ENCODE peak calls at places on chromosome 14, in nine cellular contexts. One of them, this sample, is unnamed.
A peak's percentile ranks its signal among the peaks of the same experiment; 100 is the strongest.

GRCh38 chr14:55412686-55413085 is 1.1 kb upstream of the ATG14 start:
- DNase-seq in tibial artery: no peak
- DNase-seq in fibroblast of lung: peak; percentile 43
- DNase-seq in GM23248: peak; percentile 63
- DNase-seq in right cardiac atrium: no peak
- DNase-seq in transverse colon: no peak
- DNase-seq in ascending aorta: no peak
- DNase-seq in body of pancreas: no peak
- DNase-seq in psoas muscle: no peak
- DNase-seq in this sample: peak; percentile 65

GRCh38 chr14:70665448-70666363 is 24.0 kb downstream of the TTC9 start:
- DNase-seq in tibial artery: no peak
- DNase-seq in fibroblast of lung: no peak
- DNase-seq in GM23248: peak; percentile 49
- DNase-seq in right cardiac atrium: no peak
- DNase-seq in transverse colon: peak; percentile 84
- DNase-seq in ascending aorta: no peak
- DNase-seq in body of pancreas: peak; percentile 90
- DNase-seq in psoas muscle: no peak
- DNase-seq in this sample: peak; percentile 84

GRCh38 chr14:68153275-68153674 is 333.7 kb downstream of the RAD51B start:
- DNase-seq in tibial artery: no peak
- DNase-seq in fibroblast of lung: no peak
- DNase-seq in GM23248: no peak
- DNase-seq in right cardiac atrium: no peak
- DNase-seq in transverse colon: no peak
- DNase-seq in ascending aorta: no peak
- DNase-seq in body of pancreas: no peak
- DNase-seq in psoas muscle: no peak
- DNase-seq in this sample: no peak

GRCh38 chr14:80927385-80927989 is 14.1 kb downstream of the CEP128 start:
- DNase-seq in tibial artery: no peak
- DNase-seq in fibroblast of lung: no peak
- DNase-seq in GM23248: no peak
- DNase-seq in right cardiac atrium: no peak
- DNase-seq in transverse colon: no peak
- DNase-seq in ascending aorta: no peak
- DNase-seq in body of pancreas: no peak
- DNase-seq in psoas muscle: no peak
- DNase-seq in this sample: no peak

GRCh38 chr14:65019944-65020566 is 33.4 kb downstream of the FNTB start:
- DNase-seq in tibial artery: no peak
- DNase-seq in fibroblast of lung: peak; percentile 83
- DNase-seq in GM23248: peak; percentile 84
- DNase-seq in right cardiac atrium: peak; percentile 43
- DNase-seq in transverse colon: peak; percentile 28
- DNase-seq in ascending aorta: no peak
- DNase-seq in body of pancreas: peak; percentile 65
- DNase-seq in psoas muscle: no peak
- DNase-seq in this sample: peak; percentile 56

GRCh38 chr14:31026395-31027096 is 367 bp upstream of the STRN3 start:
- DNase-seq in tibial artery: peak; percentile 99
- DNase-seq in fibroblast of lung: peak; percentile 96
- DNase-seq in GM23248: peak; percentile 98
- DNase-seq in right cardiac atrium: peak; percentile 98
- DNase-seq in transverse colon: peak; percentile 97
- DNase-seq in ascending aorta: peak; percentile 89
- DNase-seq in body of pancreas: peak; percentile 98
- DNase-seq in psoas muscle: peak; percentile 98
- DNase-seq in this sample: peak; percentile 96

GRCh38 chr14:96630281-96630680 is 128.1 kb downstream of the PAPOLA start:
- DNase-seq in tibial artery: peak; percentile 29
- DNase-seq in fibroblast of lung: no peak
- DNase-seq in GM23248: no peak
- DNase-seq in right cardiac atrium: no peak
- DNase-seq in transverse colon: peak; percentile 1
- DNase-seq in ascending aorta: no peak
- DNase-seq in body of pancreas: no peak
- DNase-seq in psoas muscle: no peak
- DNase-seq in this sample: no peak

GRCh38 chr14:75274899-75275569 is 3.6 kb upstream of the FOS start:
- DNase-seq in tibial artery: peak; percentile 82
- DNase-seq in fibroblast of lung: peak; percentile 11
- DNase-seq in GM23248: no peak
- DNase-seq in right cardiac atrium: peak; percentile 75
- DNase-seq in transverse colon: peak; percentile 74
- DNase-seq in ascending aorta: peak; percentile 70
- DNase-seq in body of pancreas: peak; percentile 81
- DNase-seq in psoas muscle: no peak
- DNase-seq in this sample: peak; percentile 51

GRCh38 chr14:67541448-67542387 is 8.6 kb downstream of the PLEKHH1 start:
- DNase-seq in tibial artery: no peak
- DNase-seq in fibroblast of lung: no peak
- DNase-seq in GM23248: no peak
- DNase-seq in right cardiac atrium: no peak
- DNase-seq in transverse colon: peak; percentile 86
- DNase-seq in ascending aorta: no peak
- DNase-seq in body of pancreas: peak; percentile 72
- DNase-seq in psoas muscle: no peak
- DNase-seq in this sample: peak; percentile 98

GRCh38 chr14:75561013-75561432 is 17.4 kb upstream of the FLVCR2 start:
- DNase-seq in tibial artery: peak; percentile 81
- DNase-seq in fibroblast of lung: peak; percentile 68
- DNase-seq in GM23248: peak; percentile 80
- DNase-seq in right cardiac atrium: peak; percentile 85
- DNase-seq in transverse colon: peak; percentile 82
- DNase-seq in ascending aorta: no peak
- DNase-seq in body of pancreas: peak; percentile 91
- DNase-seq in psoas muscle: peak; percentile 83
- DNase-seq in this sample: peak; percentile 88

GRCh38 chr14:71117839-71118743 is 210.8 kb downstream of the PCNX1 start:
- DNase-seq in tibial artery: no peak
- DNase-seq in fibroblast of lung: peak; percentile 90
- DNase-seq in GM23248: peak; percentile 59
- DNase-seq in right cardiac atrium: no peak
- DNase-seq in transverse colon: peak; percentile 55
- DNase-seq in ascending aorta: no peak
- DNase-seq in body of pancreas: peak; percentile 25
- DNase-seq in psoas muscle: no peak
- DNase-seq in this sample: peak; percentile 77

GRCh38 chr14:41167040-41167439 is 439.6 kb upstream of the LRFN5 start:
- DNase-seq in tibial artery: no peak
- DNase-seq in fibroblast of lung: no peak
- DNase-seq in GM23248: no peak
- DNase-seq in right cardiac atrium: no peak
- DNase-seq in transverse colon: no peak
- DNase-seq in ascending aorta: no peak
- DNase-seq in body of pancreas: no peak
- DNase-seq in psoas muscle: no peak
- DNase-seq in this sample: no peak

GRCh38 chr14:45715946-45716345 is 462.9 kb upstream of the MIS18BP1 start:
- DNase-seq in tibial artery: no peak
- DNase-seq in fibroblast of lung: no peak
- DNase-seq in GM23248: peak; percentile 1
- DNase-seq in right cardiac atrium: no peak
- DNase-seq in transverse colon: no peak
- DNase-seq in ascending aorta: no peak
- DNase-seq in body of pancreas: no peak
- DNase-seq in psoas muscle: no peak
- DNase-seq in this sample: no peak

GRCh38 chr14:56474419-56475022 is 105.1 kb upstream of the TMEM260 start:
- DNase-seq in tibial artery: no peak
- DNase-seq in fibroblast of lung: peak; percentile 16
- DNase-seq in GM23248: peak; percentile 59
- DNase-seq in right cardiac atrium: no peak
- DNase-seq in transverse colon: no peak
- DNase-seq in ascending aorta: no peak
- DNase-seq in body of pancreas: no peak
- DNase-seq in psoas muscle: no peak
- DNase-seq in this sample: peak; percentile 42

DNA sequence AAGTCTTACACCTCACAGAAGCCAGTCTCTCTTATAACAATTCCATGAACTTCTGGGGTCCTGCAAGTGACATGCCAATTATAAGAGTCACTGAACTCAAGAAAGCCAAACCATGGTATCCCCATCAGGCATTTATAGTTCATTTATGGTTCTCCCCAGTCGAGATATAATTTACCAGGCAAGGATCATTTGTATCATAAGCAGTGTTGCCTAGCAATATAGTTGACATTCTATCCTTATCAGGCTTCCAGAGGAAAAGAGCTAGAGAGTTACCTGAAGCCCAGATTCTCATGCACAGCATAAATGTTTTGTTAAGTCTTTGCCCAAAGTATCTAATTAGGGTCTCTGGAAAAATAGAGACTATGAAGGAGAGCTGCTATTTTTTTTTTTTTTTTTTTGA is 8.1 kb downstream of the JKAMP start:
- DNase-seq in tibial artery: no peak
- DNase-seq in fibroblast of lung: no peak
- DNase-seq in GM23248: no peak
- DNase-seq in right cardiac atrium: no peak
- DNase-seq in transverse colon: no peak
- DNase-seq in ascending aorta: no peak
- DNase-seq in body of pancreas: no peak
- DNase-seq in psoas muscle: no peak
- DNase-seq in this sample: peak; percentile 64
- H3K4me1 ChIP-seq in tibial artery: no peaks in the 10 kb centered on the region
- H3K4me1 ChIP-seq in fibroblast of lung: no peaks in the 10 kb centered on the region
- H3K4me1 ChIP-seq in GM23248: no peaks in the 10 kb centered on the region
- H3K4me1 ChIP-seq in right cardiac atrium: peaks cover 4% of the 10 kb centered on the region
- H3K4me1 ChIP-seq in transverse colon: no peaks in the 10 kb centered on the region
- H3K4me1 ChIP-seq in ascending aorta: no peaks in the 10 kb centered on the region
- H3K4me1 ChIP-seq in body of pancreas: no peaks in the 10 kb centered on the region
- H3K4me1 ChIP-seq in psoas muscle: peaks cover 5% of the 10 kb centered on the region
- H3K4me1 ChIP-seq in this sample: no peaks in the 10 kb centered on the region

DNA sequence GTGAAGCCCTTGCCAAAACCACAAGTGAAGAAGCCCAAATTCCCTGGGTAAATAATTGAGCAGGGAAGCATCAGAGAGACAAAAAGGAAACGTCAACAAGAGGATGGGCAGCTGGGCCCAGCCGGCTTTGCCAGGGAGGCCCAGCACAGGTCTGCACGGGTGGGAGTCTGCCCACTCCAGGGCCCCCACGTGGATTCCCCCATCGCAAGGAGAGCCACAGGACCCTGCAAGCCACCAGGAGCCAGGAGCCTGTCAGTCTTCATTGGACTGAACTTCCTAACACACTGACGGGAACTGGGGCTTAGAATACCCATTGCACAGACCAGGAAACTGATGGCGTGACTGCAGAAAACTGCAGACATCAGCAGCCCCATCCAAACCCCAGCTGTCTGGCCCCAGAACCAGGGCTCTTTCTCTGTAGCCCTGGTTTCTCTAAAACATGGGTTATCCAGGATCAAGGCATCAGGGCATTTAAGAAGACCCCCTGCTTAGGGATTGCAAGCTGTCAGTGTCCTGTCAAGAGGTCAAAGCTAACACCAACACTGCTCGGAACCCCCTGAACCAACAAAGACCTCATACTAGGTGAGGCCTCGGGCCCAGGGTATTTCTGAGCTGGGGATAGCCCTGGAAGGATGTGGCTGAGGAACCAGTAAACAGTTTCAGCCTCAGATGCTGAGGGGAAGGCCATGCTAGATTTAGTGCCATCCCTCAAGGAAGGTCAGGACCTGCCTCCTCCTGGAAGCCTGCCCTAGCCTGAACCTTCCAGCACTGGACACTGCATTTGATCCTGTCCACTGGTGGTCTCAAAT is 39.4 kb downstream of the BCL11B start:
- DNase-seq in tibial artery: no peak
- DNase-seq in fibroblast of lung: no peak
- DNase-seq in GM23248: no peak
- DNase-seq in right cardiac atrium: no peak
- DNase-seq in transverse colon: no peak
- DNase-seq in ascending aorta: no peak
- DNase-seq in body of pancreas: no peak
- DNase-seq in psoas muscle: no peak
- DNase-seq in this sample: no peak
- H3K4me3 ChIP-seq in tibial artery: no peak overlapping the region
- H3K4me3 ChIP-seq in fibroblast of lung: no peak overlapping the region
- H3K4me3 ChIP-seq in GM23248: no peak overlapping the region
- H3K4me3 ChIP-seq in right cardiac atrium: no peak overlapping the region
- H3K4me3 ChIP-seq in transverse colon: no peak overlapping the region
- H3K4me3 ChIP-seq in ascending aorta: no peak overlapping the region
- H3K4me3 ChIP-seq in body of pancreas: no peak overlapping the region
- H3K4me3 ChIP-seq in psoas muscle: no peak overlapping the region
- H3K4me3 ChIP-seq in this sample: no peak overlapping the region

GRCh38 chr14:25753130-25753529 is 703.2 kb upstream of the STXBP6 start:
- DNase-seq in tibial artery: no peak
- DNase-seq in fibroblast of lung: no peak
- DNase-seq in GM23248: no peak
- DNase-seq in right cardiac atrium: no peak
- DNase-seq in transverse colon: no peak
- DNase-seq in ascending aorta: no peak
- DNase-seq in body of pancreas: no peak
- DNase-seq in psoas muscle: no peak
- DNase-seq in this sample: no peak

GRCh38 chr14:25759251-25759650 is 709.3 kb upstream of the STXBP6 start:
- DNase-seq in tibial artery: no peak
- DNase-seq in fibroblast of lung: no peak
- DNase-seq in GM23248: no peak
- DNase-seq in right cardiac atrium: no peak
- DNase-seq in transverse colon: no peak
- DNase-seq in ascending aorta: no peak
- DNase-seq in body of pancreas: no peak
- DNase-seq in psoas muscle: no peak
- DNase-seq in this sample: no peak

GRCh38 chr14:25757364-25757763 is 707.4 kb upstream of the STXBP6 start:
- DNase-seq in tibial artery: no peak
- DNase-seq in fibroblast of lung: no peak
- DNase-seq in GM23248: no peak
- DNase-seq in right cardiac atrium: no peak
- DNase-seq in transverse colon: no peak
- DNase-seq in ascending aorta: no peak
- DNase-seq in body of pancreas: no peak
- DNase-seq in psoas muscle: no peak
- DNase-seq in this sample: no peak

GRCh38 chr14:25756880-25757279 is 706.9 kb upstream of the STXBP6 start:
- DNase-seq in tibial artery: no peak
- DNase-seq in fibroblast of lung: no peak
- DNase-seq in GM23248: no peak
- DNase-seq in right cardiac atrium: no peak
- DNase-seq in transverse colon: no peak
- DNase-seq in ascending aorta: no peak
- DNase-seq in body of pancreas: no peak
- DNase-seq in psoas muscle: no peak
- DNase-seq in this sample: no peak
- H3K27me3 ChIP-seq in tibial artery: no peaks in the 10 kb centered on the region
- H3K27me3 ChIP-seq in fibroblast of lung: no peaks in the 10 kb centered on the region
- H3K27me3 ChIP-seq in GM23248: no peaks in the 10 kb centered on the region
- H3K27me3 ChIP-seq in right cardiac atrium: no peaks in the 10 kb centered on the region
- H3K27me3 ChIP-seq in transverse colon: no peaks in the 10 kb centered on the region
- H3K27me3 ChIP-seq in ascending aorta: no peaks in the 10 kb centered on the region
- H3K27me3 ChIP-seq in body of pancreas: no peaks in the 10 kb centered on the region
- H3K27me3 ChIP-seq in psoas muscle: no peaks in the 10 kb centered on the region
- H3K27me3 ChIP-seq in this sample: no peaks in the 10 kb centered on the region

GRCh38 chr14:101819251-101819990 is 57.9 kb downstream of the PPP2R5C start:
- DNase-seq in tibial artery: no peak
- DNase-seq in fibroblast of lung: no peak
- DNase-seq in GM23248: no peak
- DNase-seq in right cardiac atrium: no peak
- DNase-seq in transverse colon: peak; percentile 58
- DNase-seq in ascending aorta: no peak
- DNase-seq in body of pancreas: no peak
- DNase-seq in psoas muscle: no peak
- DNase-seq in this sample: peak; percentile 52
- H3K4me1 ChIP-seq in tibial artery: peaks cover 19% of the 10 kb centered on the region
- H3K4me1 ChIP-seq in fibroblast of lung: peaks cover 8% of the 10 kb centered on the region
- H3K4me1 ChIP-seq in GM23248: peaks cover 20% of the 10 kb centered on the region
- H3K4me1 ChIP-seq in right cardiac atrium: peaks cover 8% of the 10 kb centered on the region
- H3K4me1 ChIP-seq in transverse colon: peaks cover 5% of the 10 kb centered on the region
- H3K4me1 ChIP-seq in ascending aorta: peaks cover 17% of the 10 kb centered on the region
- H3K4me1 ChIP-seq in body of pancreas: peaks cover 25% of the 10 kb centered on the region
- H3K4me1 ChIP-seq in psoas muscle: peaks cover 32% of the 10 kb centered on the region
- H3K4me1 ChIP-seq in this sample: peaks cover 3% of the 10 kb centered on the region

GRCh38 chr14:49770212-49770817 is 2.4 kb downstream of the KLHDC2 start:
- DNase-seq in tibial artery: no peak
- DNase-seq in fibroblast of lung: peak; percentile 55
- DNase-seq in GM23248: peak; percentile 28
- DNase-seq in right cardiac atrium: no peak
- DNase-seq in transverse colon: peak; percentile 69
- DNase-seq in ascending aorta: no peak
- DNase-seq in body of pancreas: peak; percentile 82
- DNase-seq in psoas muscle: no peak
- DNase-seq in this sample: peak; percentile 98
- H3K4me3 ChIP-seq in tibial artery: peak overlapping the region; percentile 96
- H3K4me3 ChIP-seq in fibroblast of lung: no peak overlapping the region
- H3K4me3 ChIP-seq in GM23248: peak overlapping the region; percentile 83
- H3K4me3 ChIP-seq in right cardiac atrium: no peak overlapping the region
- H3K4me3 ChIP-seq in transverse colon: no peak overlapping the region
- H3K4me3 ChIP-seq in ascending aorta: peak overlapping the region; percentile 13
- H3K4me3 ChIP-seq in body of pancreas: no peak overlapping the region
- H3K4me3 ChIP-seq in psoas muscle: peak overlapping the region; percentile 95
- H3K4me3 ChIP-seq in this sample: peak overlapping the region; percentile 98

This sample was measured in small intestine.